ENCODE peak calls at places on chromosome 2, in eight cellular contexts. One of them, this sample, is unnamed.

GRCh38 chr2:240685771-240686371 is 3.2 kb upstream of the AQP12B start:
- DNase-seq in astrocyte of the spinal cord: no peak
- DNase-seq in A549: no peak
- DNase-seq in cardiac muscle cell: no peak
- DNase-seq in H7: peak; percentile 87
- DNase-seq in hepatocyte: peak; percentile 75
- DNase-seq in endothelial cell of umbilical vein: no peak
- DNase-seq in choroid plexus epithelial cell: no peak
- DNase-seq in this sample: no peak

GRCh38 chr2:151808258-151809072 is 19.8 kb downstream of the ARL5A start:
- DNase-seq in A549: peak; percentile 23
- DNase-seq in endothelial cell of umbilical vein: peak; percentile 26
- DNase-seq in hepatocyte: no peak
- DNase-seq in H7: no peak
- DNase-seq in cardiac muscle cell: peak; percentile 45
- DNase-seq in choroid plexus epithelial cell: peak; percentile 60
- DNase-seq in astrocyte of the spinal cord: peak; percentile 40
- DNase-seq in this sample: no peak

GRCh38 chr2:164560181-164560792 is 61.0 kb downstream of the GRB14 start:
- DNase-seq in hepatocyte: peak; percentile 52
- DNase-seq in H7: no peak
- DNase-seq in endothelial cell of umbilical vein: peak; percentile 67
- DNase-seq in A549: no peak
- DNase-seq in cardiac muscle cell: peak; percentile 48
- DNase-seq in astrocyte of the spinal cord: peak; percentile 48
- DNase-seq in choroid plexus epithelial cell: peak; percentile 66
- DNase-seq in this sample: no peak

GRCh38 chr2:86224645-86225355 is 25.5 kb downstream of the MRPL35 start:
- DNase-seq in A549: no peak
- DNase-seq in endothelial cell of umbilical vein: no peak
- DNase-seq in astrocyte of the spinal cord: no peak
- DNase-seq in choroid plexus epithelial cell: no peak
- DNase-seq in hepatocyte: no peak
- DNase-seq in cardiac muscle cell: no peak
- DNase-seq in H7: no peak
- DNase-seq in this sample: no peak

GRCh38 chr2:52473526-52473925 is 1294.1 kb upstream of the CHAC2 start:
- DNase-seq in cardiac muscle cell: no peak
- DNase-seq in endothelial cell of umbilical vein: no peak
- DNase-seq in H7: no peak
- DNase-seq in astrocyte of the spinal cord: no peak
- DNase-seq in A549: no peak
- DNase-seq in choroid plexus epithelial cell: no peak
- DNase-seq in hepatocyte: no peak
- DNase-seq in this sample: no peak

GRCh38 chr2:232878855-232879617 is 9.0 kb downstream of the SNORC start:
- DNase-seq in A549: no peak
- DNase-seq in hepatocyte: no peak
- DNase-seq in choroid plexus epithelial cell: no peak
- DNase-seq in cardiac muscle cell: no peak
- DNase-seq in H7: peak; percentile 39
- DNase-seq in endothelial cell of umbilical vein: no peak
- DNase-seq in astrocyte of the spinal cord: no peak
- DNase-seq in this sample: no peak

GRCh38 chr2:214341636-214342035 is 69.2 kb upstream of the VWC2L start:
- DNase-seq in astrocyte of the spinal cord: no peak
- DNase-seq in A549: no peak
- DNase-seq in choroid plexus epithelial cell: no peak
- DNase-seq in endothelial cell of umbilical vein: no peak
- DNase-seq in hepatocyte: no peak
- DNase-seq in H7: no peak
- DNase-seq in cardiac muscle cell: no peak
- DNase-seq in this sample: no peak

GRCh38 chr2:83386559-83386958 is 1072.5 kb downstream of the SUCLG1 start:
- DNase-seq in cardiac muscle cell: no peak
- DNase-seq in endothelial cell of umbilical vein: no peak
- DNase-seq in choroid plexus epithelial cell: no peak
- DNase-seq in hepatocyte: no peak
- DNase-seq in H7: no peak
- DNase-seq in A549: no peak
- DNase-seq in astrocyte of the spinal cord: no peak
- DNase-seq in this sample: no peak

GRCh38 chr2:97926936-97927335 is 68.8 kb downstream of the TMEM131 start:
- DNase-seq in choroid plexus epithelial cell: no peak
- DNase-seq in A549: no peak
- DNase-seq in endothelial cell of umbilical vein: no peak
- DNase-seq in astrocyte of the spinal cord: no peak
- DNase-seq in hepatocyte: no peak
- DNase-seq in cardiac muscle cell: peak; percentile 52
- DNase-seq in H7: no peak
- DNase-seq in this sample: no peak

GRCh38 chr2:67625671-67626070 is 228.5 kb downstream of the ETAA1 start:
- DNase-seq in hepatocyte: no peak
- DNase-seq in H7: no peak
- DNase-seq in cardiac muscle cell: peak; percentile 79
- DNase-seq in choroid plexus epithelial cell: peak; percentile 78
- DNase-seq in A549: no peak
- DNase-seq in astrocyte of the spinal cord: peak; percentile 76
- DNase-seq in endothelial cell of umbilical vein: no peak
- DNase-seq in this sample: no peak

GRCh38 chr2:103773884-103774283 is 1012.1 kb downstream of the TMEM182 start:
- DNase-seq in hepatocyte: no peak
- DNase-seq in H7: no peak
- DNase-seq in choroid plexus epithelial cell: no peak
- DNase-seq in cardiac muscle cell: no peak
- DNase-seq in A549: no peak
- DNase-seq in endothelial cell of umbilical vein: no peak
- DNase-seq in astrocyte of the spinal cord: peak; percentile 40
- DNase-seq in this sample: no peak

GRCh38 chr2:73232471-73233153 is 427 bp downstream of the PRADC1 start:
- DNase-seq in cardiac muscle cell: no peak
- DNase-seq in choroid plexus epithelial cell: no peak
- DNase-seq in endothelial cell of umbilical vein: peak; percentile 18
- DNase-seq in H7: no peak
- DNase-seq in A549: peak; percentile 39
- DNase-seq in hepatocyte: peak; percentile 43
- DNase-seq in astrocyte of the spinal cord: no peak
- DNase-seq in this sample: peak; percentile 11

GRCh38 chr2:218146056-218146455 is 20.2 kb downstream of the CXCR2 start:
- DNase-seq in astrocyte of the spinal cord: no peak
- DNase-seq in A549: no peak
- DNase-seq in endothelial cell of umbilical vein: no peak
- DNase-seq in choroid plexus epithelial cell: peak; percentile 5
- DNase-seq in H7: no peak
- DNase-seq in cardiac muscle cell: no peak
- DNase-seq in hepatocyte: no peak
- DNase-seq in this sample: no peak

GRCh38 chr2:22817197-22817596 is 567.8 kb upstream of the KLHL29 start:
- DNase-seq in astrocyte of the spinal cord: no peak
- DNase-seq in H7: no peak
- DNase-seq in endothelial cell of umbilical vein: no peak
- DNase-seq in A549: no peak
- DNase-seq in hepatocyte: no peak
- DNase-seq in cardiac muscle cell: peak; percentile 50
- DNase-seq in choroid plexus epithelial cell: peak; percentile 0
- DNase-seq in this sample: no peak

GRCh38 chr2:11385222-11385621 is 40.8 kb upstream of the ROCK2 start:
- DNase-seq in astrocyte of the spinal cord: no peak
- DNase-seq in choroid plexus epithelial cell: no peak
- DNase-seq in hepatocyte: peak; percentile 62
- DNase-seq in cardiac muscle cell: no peak
- DNase-seq in endothelial cell of umbilical vein: no peak
- DNase-seq in H7: no peak
- DNase-seq in A549: no peak
- DNase-seq in this sample: no peak

GRCh38 chr2:11387100-11387390 is 42.6 kb upstream of the ROCK2 start:
- DNase-seq in H7: no peak
- DNase-seq in A549: no peak
- DNase-seq in cardiac muscle cell: peak; percentile 32
- DNase-seq in hepatocyte: peak; percentile 50
- DNase-seq in choroid plexus epithelial cell: no peak
- DNase-seq in endothelial cell of umbilical vein: no peak
- DNase-seq in astrocyte of the spinal cord: no peak
- DNase-seq in this sample: no peak

GRCh38 chr2:11387831-11388230 is 43.4 kb upstream of the ROCK2 start:
- DNase-seq in H7: no peak
- DNase-seq in astrocyte of the spinal cord: no peak
- DNase-seq in A549: no peak
- DNase-seq in hepatocyte: peak; percentile 61
- DNase-seq in endothelial cell of umbilical vein: no peak
- DNase-seq in cardiac muscle cell: no peak
- DNase-seq in choroid plexus epithelial cell: no peak
- DNase-seq in this sample: no peak

GRCh38 chr2:11388262-11389047 is 44.0 kb upstream of the ROCK2 start:
- DNase-seq in astrocyte of the spinal cord: no peak
- DNase-seq in choroid plexus epithelial cell: no peak
- DNase-seq in cardiac muscle cell: no peak
- DNase-seq in H7: no peak
- DNase-seq in hepatocyte: no peak
- DNase-seq in endothelial cell of umbilical vein: no peak
- DNase-seq in A549: no peak
- DNase-seq in this sample: no peak

GRCh38 chr2:11385847-11386246 is 41.4 kb upstream of the ROCK2 start:
- DNase-seq in H7: no peak
- DNase-seq in A549: no peak
- DNase-seq in astrocyte of the spinal cord: no peak
- DNase-seq in cardiac muscle cell: no peak
- DNase-seq in choroid plexus epithelial cell: no peak
- DNase-seq in hepatocyte: no peak
- DNase-seq in endothelial cell of umbilical vein: no peak
- DNase-seq in this sample: no peak
- H3K4me3 ChIP-seq in H7: no peak overlapping the region
- H3K4me3 ChIP-seq in A549: no peak overlapping the region
- H3K4me3 ChIP-seq in astrocyte of the spinal cord: no peak overlapping the region
- H3K4me3 ChIP-seq in cardiac muscle cell: no peak overlapping the region
- H3K4me3 ChIP-seq in choroid plexus epithelial cell: no peak overlapping the region
- H3K4me3 ChIP-seq in hepatocyte: no peak overlapping the region
- H3K4me3 ChIP-seq in endothelial cell of umbilical vein: no peak overlapping the region
- H3K4me3 ChIP-seq in this sample: no peak overlapping the region

GRCh38 chr2:199308567-199308966 is 149.2 kb downstream of the SATB2 start:
- DNase-seq in endothelial cell of umbilical vein: no peak
- DNase-seq in cardiac muscle cell: no peak
- DNase-seq in choroid plexus epithelial cell: no peak
- DNase-seq in H7: no peak
- DNase-seq in A549: no peak
- DNase-seq in hepatocyte: no peak
- DNase-seq in astrocyte of the spinal cord: no peak
- DNase-seq in this sample: no peak

GRCh38 chr2:199306116-199306515 is 151.6 kb downstream of the SATB2 start:
- DNase-seq in H7: no peak
- DNase-seq in hepatocyte: no peak
- DNase-seq in A549: no peak
- DNase-seq in cardiac muscle cell: no peak
- DNase-seq in choroid plexus epithelial cell: no peak
- DNase-seq in astrocyte of the spinal cord: no peak
- DNase-seq in endothelial cell of umbilical vein: no peak
- DNase-seq in this sample: no peak

GRCh38 chr2:199309411-199309810 is 148.3 kb downstream of the SATB2 start:
- DNase-seq in H7: no peak
- DNase-seq in endothelial cell of umbilical vein: no peak
- DNase-seq in A549: no peak
- DNase-seq in hepatocyte: no peak
- DNase-seq in cardiac muscle cell: no peak
- DNase-seq in astrocyte of the spinal cord: no peak
- DNase-seq in choroid plexus epithelial cell: no peak
- DNase-seq in this sample: no peak

GRCh38 chr2:199309973-199310372 is 147.8 kb downstream of the SATB2 start:
- DNase-seq in hepatocyte: no peak
- DNase-seq in H7: no peak
- DNase-seq in A549: no peak
- DNase-seq in choroid plexus epithelial cell: no peak
- DNase-seq in cardiac muscle cell: no peak
- DNase-seq in endothelial cell of umbilical vein: no peak
- DNase-seq in astrocyte of the spinal cord: no peak
- DNase-seq in this sample: no peak

DNA sequence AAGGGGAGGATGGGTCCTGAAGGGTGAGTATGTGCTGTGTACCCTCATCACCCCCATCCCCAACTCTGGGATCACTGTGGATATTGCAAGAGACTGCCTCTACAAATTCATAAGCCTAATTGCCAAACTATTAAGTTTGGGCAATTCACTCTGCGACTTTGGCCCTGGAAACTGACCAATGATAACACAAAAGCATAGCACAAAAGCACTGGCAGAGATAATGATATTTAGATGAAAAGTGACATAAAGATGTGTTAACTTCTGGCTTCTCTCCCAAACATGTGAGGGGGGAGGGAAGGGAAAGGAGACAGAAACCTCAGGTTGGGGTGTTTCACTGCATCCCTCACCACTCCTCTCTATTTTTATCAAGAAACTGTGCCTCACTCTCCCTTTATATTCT is 150.3 kb downstream of the SATB2 start:
- DNase-seq in hepatocyte: no peak
- DNase-seq in A549: no peak
- DNase-seq in endothelial cell of umbilical vein: no peak
- DNase-seq in cardiac muscle cell: no peak
- DNase-seq in astrocyte of the spinal cord: no peak
- DNase-seq in H7: no peak
- DNase-seq in choroid plexus epithelial cell: no peak
- DNase-seq in this sample: no peak
- H3K4me3 ChIP-seq in hepatocyte: no peak overlapping the region
- H3K4me3 ChIP-seq in A549: no peak overlapping the region
- H3K4me3 ChIP-seq in endothelial cell of umbilical vein: no peak overlapping the region
- H3K4me3 ChIP-seq in cardiac muscle cell: no peak overlapping the region
- H3K4me3 ChIP-seq in astrocyte of the spinal cord: no peak overlapping the region
- H3K4me3 ChIP-seq in H7: no peak overlapping the region
- H3K4me3 ChIP-seq in choroid plexus epithelial cell: no peak overlapping the region
- H3K4me3 ChIP-seq in this sample: no peak overlapping the region

GRCh38 chr2:65349863-65350262 is 82.5 kb downstream of the SPRED2 start:
- DNase-seq in H7: no peak
- DNase-seq in A549: no peak
- DNase-seq in astrocyte of the spinal cord: peak; percentile 79
- DNase-seq in hepatocyte: peak; percentile 72
- DNase-seq in cardiac muscle cell: peak; percentile 80
- DNase-seq in endothelial cell of umbilical vein: peak; percentile 71
- DNase-seq in choroid plexus epithelial cell: peak; percentile 82
- DNase-seq in this sample: no peak
- H3K4me3 ChIP-seq in H7: no peak overlapping the region
- H3K4me3 ChIP-seq in A549: no peak overlapping the region
- H3K4me3 ChIP-seq in astrocyte of the spinal cord: no peak overlapping the region
- H3K4me3 ChIP-seq in hepatocyte: no peak overlapping the region
- H3K4me3 ChIP-seq in cardiac muscle cell: no peak overlapping the region
- H3K4me3 ChIP-seq in endothelial cell of umbilical vein: no peak overlapping the region
- H3K4me3 ChIP-seq in choroid plexus epithelial cell: no peak overlapping the region
- H3K4me3 ChIP-seq in this sample: no peak overlapping the region

GRCh38 chr2:176096986-176097819 is 2.4 kb upstream of the HOXD12 start:
- DNase-seq in H7: peak; percentile 95
- DNase-seq in A549: peak; percentile 81
- DNase-seq in cardiac muscle cell: peak; percentile 65
- DNase-seq in astrocyte of the spinal cord: peak; percentile 58
- DNase-seq in endothelial cell of umbilical vein: peak; percentile 72
- DNase-seq in hepatocyte: peak; percentile 89
- DNase-seq in choroid plexus epithelial cell: peak; percentile 65
- DNase-seq in this sample: peak; percentile 58
- H3K4me3 ChIP-seq in H7: peak overlapping the region; percentile 46
- H3K4me3 ChIP-seq in A549: peak overlapping the region; percentile 55
- H3K4me3 ChIP-seq in cardiac muscle cell: peak overlapping the region; percentile 33
- H3K4me3 ChIP-seq in astrocyte of the spinal cord: peak overlapping the region; percentile 23
- H3K4me3 ChIP-seq in endothelial cell of umbilical vein: no peak overlapping the region
- H3K4me3 ChIP-seq in hepatocyte: peak overlapping the region; percentile 57
- H3K4me3 ChIP-seq in choroid plexus epithelial cell: peak overlapping the region; percentile 44
- H3K4me3 ChIP-seq in this sample: peak overlapping the region; percentile 35